ENCODE peak calls at places on chromosomes 13 and 19, in four cellular contexts. U is activated T-cell treated with anti-CD3 and anti-CD28 coated beads, Interleukin-2, amount 50 U/mL, for 72 hours; L is Right ventricle myocardium superior; V is gastroesophageal sphincter. S is an unnamed sample.

GRCh38 chr19:4369109-4369887 is 25.9 kb downstream of the MPND start:
- ATAC-seq in L (no peak), V (peak), U (peak), S (no peak)

GRCh38 chr13:94224670-94225069 is 254.8 kb downstream of the DCT start:
- ATAC-seq in L (no peak), V (no peak), U (no peak), S (no peak)

GRCh38 chr19:2412449-2412848 is 14.9 kb downstream of the TIMM13 start:
- ATAC-seq in V (no peak), L (no peak), U (no peak), S (peak)

GRCh38 chr19:50181121-50181520 is 18.0 kb upstream of the IZUMO2 start:
- ATAC-seq in V (no peak), L (no peak), U (no peak), S (no peak)

GRCh38 chr13:67119481-67119883 is 110.7 kb downstream of the PCDH9 start:
- ATAC-seq in V (peak), L (peak), U (no peak), S (peak)

GRCh38 chr19:45473366-45474190 is 5.8 kb downstream of the FOSB start:
- ATAC-seq in U (no peak), L (no peak), V (no peak), S (no peak)

GRCh38 chr13:48770372-48770771 is 116.6 kb downstream of the CYSLTR2 start:
- ATAC-seq in L (no peak), V (no peak), U (peak), S (no peak)

GRCh38 chr13:99313473-99313872 is 6.3 kb upstream of the GPR183 start:
- ATAC-seq in U (no peak), L (no peak), V (no peak), S (no peak)

GRCh38 chr13:38730332-38730731 is 43.5 kb downstream of the FREM2 start:
- ATAC-seq in U (no peak), V (no peak), L (no peak), S (no peak)

GRCh38 chr19:40691421-40692211 is 1.2 kb upstream of the NUMBL start:
- ATAC-seq in V (no peak), U (no peak), L (no peak), S (no peak)

GRCh38 chr19:262125-262524 is 29.1 kb downstream of the PLPP2 start:
- ATAC-seq in L (no peak), V (no peak), U (peak), S (no peak)